ENCODE peak calls at places on chromosomes 3 and 15, in ten cellular contexts. One of them, this sample, is unnamed.

GRCh38 chr3:71503525-71504249 is 79.8 kb downstream of the FOXP1 start:
- DNase-seq in T-helper 2 cell: no peak
- DNase-seq in stimulated activated CD4-positive, alpha-beta T cell treated with anti-CD3 and anti-CD28 coated beads, Interleukin-2, amount 100 ng/mL, for 48 hours: no peak
- DNase-seq in NCI-H446 treated with DMSO at 0.1 percent for 48 hours: no peak
- DNase-seq in GM18507: no peak
- DNase-seq in activated T-cell treated with anti-CD3 and anti-CD28 coated beads, Interleukin-2, amount 50 U/mL, for 72 hours: no peak
- DNase-seq in H54: peak
- DNase-seq in AG10803: peak
- DNase-seq in foreskin fibroblast: peak
- DNase-seq in lung microvascular endothelial cell: peak
- DNase-seq in this sample: no peak

GRCh38 chr3:185290266-185290665 is 36.4 kb upstream of the EHHADH start:
- DNase-seq in T-helper 2 cell: no peak
- DNase-seq in stimulated activated CD4-positive, alpha-beta T cell treated with anti-CD3 and anti-CD28 coated beads, Interleukin-2, amount 100 ng/mL, for 48 hours: no peak
- DNase-seq in NCI-H446 treated with DMSO at 0.1 percent for 48 hours: no peak
- DNase-seq in GM18507: no peak
- DNase-seq in activated T-cell treated with anti-CD3 and anti-CD28 coated beads, Interleukin-2, amount 50 U/mL, for 72 hours: peak
- DNase-seq in H54: no peak
- DNase-seq in AG10803: no peak
- DNase-seq in foreskin fibroblast: no peak
- DNase-seq in lung microvascular endothelial cell: no peak
- DNase-seq in this sample: peak

GRCh38 chr3:133158686-133159085 is 120.5 kb downstream of the TMEM108 start:
- DNase-seq in T-helper 2 cell: no peak
- DNase-seq in stimulated activated CD4-positive, alpha-beta T cell treated with anti-CD3 and anti-CD28 coated beads, Interleukin-2, amount 100 ng/mL, for 48 hours: no peak
- DNase-seq in NCI-H446 treated with DMSO at 0.1 percent for 48 hours: no peak
- DNase-seq in GM18507: no peak
- DNase-seq in activated T-cell treated with anti-CD3 and anti-CD28 coated beads, Interleukin-2, amount 50 U/mL, for 72 hours: no peak
- DNase-seq in H54: no peak
- DNase-seq in AG10803: no peak
- DNase-seq in foreskin fibroblast: no peak
- DNase-seq in lung microvascular endothelial cell: no peak
- DNase-seq in this sample: no peak

GRCh38 chr3:185362850-185363661 is at the start of gene MAP3K13:
- DNase-seq in T-helper 2 cell: no peak
- DNase-seq in stimulated activated CD4-positive, alpha-beta T cell treated with anti-CD3 and anti-CD28 coated beads, Interleukin-2, amount 100 ng/mL, for 48 hours: peak
- DNase-seq in NCI-H446 treated with DMSO at 0.1 percent for 48 hours: peak
- DNase-seq in GM18507: peak
- DNase-seq in activated T-cell treated with anti-CD3 and anti-CD28 coated beads, Interleukin-2, amount 50 U/mL, for 72 hours: peak
- DNase-seq in H54: peak
- DNase-seq in AG10803: peak
- DNase-seq in foreskin fibroblast: peak
- DNase-seq in lung microvascular endothelial cell: peak
- DNase-seq in this sample: peak

GRCh38 chr15:74430510-74430951 is 3.2 kb downstream of the SEMA7A start:
- DNase-seq in T-helper 2 cell: no peak
- DNase-seq in stimulated activated CD4-positive, alpha-beta T cell treated with anti-CD3 and anti-CD28 coated beads, Interleukin-2, amount 100 ng/mL, for 48 hours: no peak
- DNase-seq in NCI-H446 treated with DMSO at 0.1 percent for 48 hours: no peak
- DNase-seq in GM18507: no peak
- DNase-seq in activated T-cell treated with anti-CD3 and anti-CD28 coated beads, Interleukin-2, amount 50 U/mL, for 72 hours: no peak
- DNase-seq in H54: no peak
- DNase-seq in AG10803: no peak
- DNase-seq in foreskin fibroblast: no peak
- DNase-seq in lung microvascular endothelial cell: no peak
- DNase-seq in this sample: peak

GRCh38 chr15:81274932-81275341 is 49.0 kb downstream of the STARD5 start:
- DNase-seq in T-helper 2 cell: peak
- DNase-seq in stimulated activated CD4-positive, alpha-beta T cell treated with anti-CD3 and anti-CD28 coated beads, Interleukin-2, amount 100 ng/mL, for 48 hours: peak
- DNase-seq in NCI-H446 treated with DMSO at 0.1 percent for 48 hours: peak
- DNase-seq in GM18507: peak
- DNase-seq in activated T-cell treated with anti-CD3 and anti-CD28 coated beads, Interleukin-2, amount 50 U/mL, for 72 hours: peak
- DNase-seq in H54: peak
- DNase-seq in AG10803: peak
- DNase-seq in foreskin fibroblast: peak
- DNase-seq in lung microvascular endothelial cell: peak
- DNase-seq in this sample: peak

GRCh38 chr3:148800414-148800813 is 27.2 kb upstream of the CPB1 start:
- DNase-seq in T-helper 2 cell: no peak
- DNase-seq in stimulated activated CD4-positive, alpha-beta T cell treated with anti-CD3 and anti-CD28 coated beads, Interleukin-2, amount 100 ng/mL, for 48 hours: no peak
- DNase-seq in NCI-H446 treated with DMSO at 0.1 percent for 48 hours: no peak
- DNase-seq in GM18507: no peak
- DNase-seq in activated T-cell treated with anti-CD3 and anti-CD28 coated beads, Interleukin-2, amount 50 U/mL, for 72 hours: no peak
- DNase-seq in H54: no peak
- DNase-seq in AG10803: no peak
- DNase-seq in foreskin fibroblast: no peak
- DNase-seq in lung microvascular endothelial cell: no peak
- DNase-seq in this sample: no peak

GRCh38 chr15:96330450-96331140 is at the start of gene NR2F2:
- DNase-seq in T-helper 2 cell: no peak
- DNase-seq in stimulated activated CD4-positive, alpha-beta T cell treated with anti-CD3 and anti-CD28 coated beads, Interleukin-2, amount 100 ng/mL, for 48 hours: peak
- DNase-seq in NCI-H446 treated with DMSO at 0.1 percent for 48 hours: peak
- DNase-seq in GM18507: no peak
- DNase-seq in activated T-cell treated with anti-CD3 and anti-CD28 coated beads, Interleukin-2, amount 50 U/mL, for 72 hours: peak
- DNase-seq in H54: peak
- DNase-seq in AG10803: peak
- DNase-seq in foreskin fibroblast: peak
- DNase-seq in lung microvascular endothelial cell: peak
- DNase-seq in this sample: peak

GRCh38 chr3:148990211-148990610 is 1.1 kb upstream of the GYG1 start:
- DNase-seq in T-helper 2 cell: no peak
- DNase-seq in stimulated activated CD4-positive, alpha-beta T cell treated with anti-CD3 and anti-CD28 coated beads, Interleukin-2, amount 100 ng/mL, for 48 hours: no peak
- DNase-seq in NCI-H446 treated with DMSO at 0.1 percent for 48 hours: no peak
- DNase-seq in GM18507: peak
- DNase-seq in activated T-cell treated with anti-CD3 and anti-CD28 coated beads, Interleukin-2, amount 50 U/mL, for 72 hours: peak
- DNase-seq in H54: no peak
- DNase-seq in AG10803: no peak
- DNase-seq in foreskin fibroblast: no peak
- DNase-seq in lung microvascular endothelial cell: no peak
- DNase-seq in this sample: peak

GRCh38 chr3:141642215-141642614 is 95.9 kb upstream of the RNF7 start:
- DNase-seq in T-helper 2 cell: no peak
- DNase-seq in stimulated activated CD4-positive, alpha-beta T cell treated with anti-CD3 and anti-CD28 coated beads, Interleukin-2, amount 100 ng/mL, for 48 hours: no peak
- DNase-seq in NCI-H446 treated with DMSO at 0.1 percent for 48 hours: no peak
- DNase-seq in GM18507: no peak
- DNase-seq in activated T-cell treated with anti-CD3 and anti-CD28 coated beads, Interleukin-2, amount 50 U/mL, for 72 hours: no peak
- DNase-seq in H54: no peak
- DNase-seq in AG10803: peak
- DNase-seq in foreskin fibroblast: no peak
- DNase-seq in lung microvascular endothelial cell: no peak
- DNase-seq in this sample: no peak

GRCh38 chr3:43031490-43032216 is 52.5 kb downstream of the GASK1A start:
- DNase-seq in T-helper 2 cell: no peak
- DNase-seq in stimulated activated CD4-positive, alpha-beta T cell treated with anti-CD3 and anti-CD28 coated beads, Interleukin-2, amount 100 ng/mL, for 48 hours: no peak
- DNase-seq in NCI-H446 treated with DMSO at 0.1 percent for 48 hours: no peak
- DNase-seq in GM18507: no peak
- DNase-seq in activated T-cell treated with anti-CD3 and anti-CD28 coated beads, Interleukin-2, amount 50 U/mL, for 72 hours: no peak
- DNase-seq in H54: no peak
- DNase-seq in AG10803: peak
- DNase-seq in foreskin fibroblast: peak
- DNase-seq in lung microvascular endothelial cell: no peak
- DNase-seq in this sample: no peak

GRCh38 chr15:61715082-61715481 is 345.2 kb downstream of the VPS13C start:
- DNase-seq in T-helper 2 cell: no peak
- DNase-seq in stimulated activated CD4-positive, alpha-beta T cell treated with anti-CD3 and anti-CD28 coated beads, Interleukin-2, amount 100 ng/mL, for 48 hours: no peak
- DNase-seq in NCI-H446 treated with DMSO at 0.1 percent for 48 hours: no peak
- DNase-seq in GM18507: no peak
- DNase-seq in activated T-cell treated with anti-CD3 and anti-CD28 coated beads, Interleukin-2, amount 50 U/mL, for 72 hours: no peak
- DNase-seq in H54: no peak
- DNase-seq in AG10803: no peak
- DNase-seq in foreskin fibroblast: peak
- DNase-seq in lung microvascular endothelial cell: no peak
- DNase-seq in this sample: no peak

GRCh38 chr3:8845641-8846040 is 76.2 kb upstream of the OXTR start:
- DNase-seq in T-helper 2 cell: no peak
- DNase-seq in stimulated activated CD4-positive, alpha-beta T cell treated with anti-CD3 and anti-CD28 coated beads, Interleukin-2, amount 100 ng/mL, for 48 hours: no peak
- DNase-seq in NCI-H446 treated with DMSO at 0.1 percent for 48 hours: no peak
- DNase-seq in GM18507: no peak
- DNase-seq in activated T-cell treated with anti-CD3 and anti-CD28 coated beads, Interleukin-2, amount 50 U/mL, for 72 hours: no peak
- DNase-seq in H54: peak
- DNase-seq in AG10803: peak
- DNase-seq in foreskin fibroblast: peak
- DNase-seq in lung microvascular endothelial cell: peak
- DNase-seq in this sample: no peak

GRCh38 chr3:123605789-123606234 is 21.0 kb upstream of the HACD2 start:
- DNase-seq in T-helper 2 cell: no peak
- DNase-seq in stimulated activated CD4-positive, alpha-beta T cell treated with anti-CD3 and anti-CD28 coated beads, Interleukin-2, amount 100 ng/mL, for 48 hours: no peak
- DNase-seq in NCI-H446 treated with DMSO at 0.1 percent for 48 hours: no peak
- DNase-seq in GM18507: no peak
- DNase-seq in activated T-cell treated with anti-CD3 and anti-CD28 coated beads, Interleukin-2, amount 50 U/mL, for 72 hours: no peak
- DNase-seq in H54: no peak
- DNase-seq in AG10803: peak
- DNase-seq in foreskin fibroblast: no peak
- DNase-seq in lung microvascular endothelial cell: no peak
- DNase-seq in this sample: peak

GRCh38 chr3:24519368-24520100 is 24.9 kb upstream of the THRB start:
- DNase-seq in T-helper 2 cell: no peak
- DNase-seq in stimulated activated CD4-positive, alpha-beta T cell treated with anti-CD3 and anti-CD28 coated beads, Interleukin-2, amount 100 ng/mL, for 48 hours: no peak
- DNase-seq in NCI-H446 treated with DMSO at 0.1 percent for 48 hours: no peak
- DNase-seq in GM18507: no peak
- DNase-seq in activated T-cell treated with anti-CD3 and anti-CD28 coated beads, Interleukin-2, amount 50 U/mL, for 72 hours: no peak
- DNase-seq in H54: no peak
- DNase-seq in AG10803: no peak
- DNase-seq in foreskin fibroblast: no peak
- DNase-seq in lung microvascular endothelial cell: peak
- DNase-seq in this sample: peak

GRCh38 chr15:52805351-52806283 is 15.5 kb upstream of the ONECUT1 start:
- DNase-seq in T-helper 2 cell: no peak
- DNase-seq in stimulated activated CD4-positive, alpha-beta T cell treated with anti-CD3 and anti-CD28 coated beads, Interleukin-2, amount 100 ng/mL, for 48 hours: no peak
- DNase-seq in NCI-H446 treated with DMSO at 0.1 percent for 48 hours: no peak
- DNase-seq in GM18507: no peak
- DNase-seq in activated T-cell treated with anti-CD3 and anti-CD28 coated beads, Interleukin-2, amount 50 U/mL, for 72 hours: peak
- DNase-seq in H54: no peak
- DNase-seq in AG10803: no peak
- DNase-seq in foreskin fibroblast: no peak
- DNase-seq in lung microvascular endothelial cell: no peak
- DNase-seq in this sample: peak

GRCh38 chr3:60920519-60920918 is 330.7 kb downstream of the FHIT start:
- DNase-seq in T-helper 2 cell: no peak
- DNase-seq in stimulated activated CD4-positive, alpha-beta T cell treated with anti-CD3 and anti-CD28 coated beads, Interleukin-2, amount 100 ng/mL, for 48 hours: no peak
- DNase-seq in NCI-H446 treated with DMSO at 0.1 percent for 48 hours: no peak
- DNase-seq in GM18507: no peak
- DNase-seq in activated T-cell treated with anti-CD3 and anti-CD28 coated beads, Interleukin-2, amount 50 U/mL, for 72 hours: no peak
- DNase-seq in H54: no peak
- DNase-seq in AG10803: no peak
- DNase-seq in foreskin fibroblast: no peak
- DNase-seq in lung microvascular endothelial cell: no peak
- DNase-seq in this sample: no peak

GRCh38 chr3:30632521-30632920 is 26.1 kb downstream of the TGFBR2 start:
- DNase-seq in T-helper 2 cell: no peak
- DNase-seq in stimulated activated CD4-positive, alpha-beta T cell treated with anti-CD3 and anti-CD28 coated beads, Interleukin-2, amount 100 ng/mL, for 48 hours: no peak
- DNase-seq in NCI-H446 treated with DMSO at 0.1 percent for 48 hours: no peak
- DNase-seq in GM18507: no peak
- DNase-seq in activated T-cell treated with anti-CD3 and anti-CD28 coated beads, Interleukin-2, amount 50 U/mL, for 72 hours: no peak
- DNase-seq in H54: no peak
- DNase-seq in AG10803: no peak
- DNase-seq in foreskin fibroblast: no peak
- DNase-seq in lung microvascular endothelial cell: no peak
- DNase-seq in this sample: no peak

GRCh38 chr3:60577601-60578000 is 673.7 kb downstream of the FHIT start:
- DNase-seq in T-helper 2 cell: no peak
- DNase-seq in stimulated activated CD4-positive, alpha-beta T cell treated with anti-CD3 and anti-CD28 coated beads, Interleukin-2, amount 100 ng/mL, for 48 hours: no peak
- DNase-seq in NCI-H446 treated with DMSO at 0.1 percent for 48 hours: no peak
- DNase-seq in GM18507: no peak
- DNase-seq in activated T-cell treated with anti-CD3 and anti-CD28 coated beads, Interleukin-2, amount 50 U/mL, for 72 hours: no peak
- DNase-seq in H54: no peak
- DNase-seq in AG10803: no peak
- DNase-seq in foreskin fibroblast: no peak
- DNase-seq in lung microvascular endothelial cell: no peak
- DNase-seq in this sample: no peak

GRCh38 chr15:82624008-82624407 is 23.2 kb downstream of the CPEB1 start:
- DNase-seq in T-helper 2 cell: no peak
- DNase-seq in stimulated activated CD4-positive, alpha-beta T cell treated with anti-CD3 and anti-CD28 coated beads, Interleukin-2, amount 100 ng/mL, for 48 hours: no peak
- DNase-seq in NCI-H446 treated with DMSO at 0.1 percent for 48 hours: no peak
- DNase-seq in GM18507: no peak
- DNase-seq in activated T-cell treated with anti-CD3 and anti-CD28 coated beads, Interleukin-2, amount 50 U/mL, for 72 hours: no peak
- DNase-seq in H54: no peak
- DNase-seq in AG10803: peak
- DNase-seq in foreskin fibroblast: no peak
- DNase-seq in lung microvascular endothelial cell: no peak
- DNase-seq in this sample: no peak